ENCODE peak calls at places on chromosomes 16 and 17, in six cellular contexts. I, F, X, B, H and V are unnamed samples.

GRCh38 chr17:44473367-44473766 is 29.8 kb downstream of the GPATCH8 start:
- DNase-seq in I (no peak), H (no peak), X (no peak), F (no peak), B (no peak), V (no peak)

GRCh38 chr17:43900183-43900857 is 7.0 kb downstream of the MPP2 start:
- DNase-seq in B (peak; percentile 100), H (peak; percentile 89), I (peak; percentile 95), F (peak; percentile 98), X (peak; percentile 69), V (peak; percentile 67)

GRCh38 chr16:30941600-30942420 is 7.1 kb upstream of the ORAI3 start:
- DNase-seq in I (peak; percentile 77), B (peak; percentile 87), X (peak; percentile 32), F (peak; percentile 90), H (peak; percentile 73), V (peak; percentile 43)

GRCh38 chr17:76272541-76273434 is 7.6 kb downstream of the UBALD2 start:
- DNase-seq in H (no peak), I (no peak), F (no peak), B (no peak), X (peak; percentile 23), V (no peak)

GRCh38 chr17:66304304-66305174 is 2.1 kb downstream of the PRKCA start:
- DNase-seq in B (peak; percentile 52), I (peak; percentile 1), F (peak; percentile 63), H (no peak), X (no peak), V (no peak)

GRCh38 chr17:63113167-63113566 is 147.1 kb downstream of the TANC2 start:
- DNase-seq in F (no peak), B (no peak), I (no peak), H (no peak), X (no peak), V (no peak)

GRCh38 chr17:73719588-73720071 is 75.4 kb upstream of the SDK2 start:
- DNase-seq in B (no peak), I (peak; percentile 79), X (no peak), H (peak; percentile 22), F (peak; percentile 96), V (no peak)

GRCh38 chr16:88430185-88430523 is 22.9 kb upstream of the ZFPM1 start:
- DNase-seq in B (no peak), H (peak; percentile 16), X (no peak), I (no peak), F (no peak), V (no peak)

GRCh38 chr17:31134526-31134925 is 39.7 kb downstream of the NF1 start:
- DNase-seq in I (no peak), B (no peak), H (no peak), F (no peak), X (no peak), V (no peak)

GRCh38 chr17:36921131-36921851 is 16.0 kb upstream of the LHX1 start:
- DNase-seq in I (peak; percentile 58), F (no peak), X (no peak), H (no peak), B (peak; percentile 98), V (no peak)

GRCh38 chr16:66703359-66704215 is 7.0 kb upstream of the CMTM4 start:
- DNase-seq in X (no peak), H (no peak), B (no peak), F (peak; percentile 78), I (no peak), V (no peak)

GRCh38 chr17:21687136-21687953 is 5.0 kb upstream of the KCNJ18 start:
- DNase-seq in F (no peak), I (no peak), B (no peak), X (no peak), H (no peak), V (no peak)

GRCh38 chr17:21689604-21690003 is 2.7 kb upstream of the KCNJ18 start:
- DNase-seq in X (no peak), I (no peak), F (no peak), B (peak; percentile 21), H (no peak), V (no peak)

GRCh38 chr17:21686165-21687015 is 5.9 kb upstream of the KCNJ18 start:
- DNase-seq in F (no peak), I (no peak), X (no peak), H (no peak), B (no peak), V (no peak)

GRCh38 chr17:21688293-21688949 is 3.9 kb upstream of the KCNJ18 start:
- DNase-seq in X (no peak), F (no peak), H (no peak), B (no peak), I (no peak), V (no peak)
- H3K9me3 ChIP-seq in X (no peaks in the 10 kb centered on the region), F (no peaks in the 10 kb centered on the region), H (no peaks in the 10 kb centered on the region), B (peaks cover 3% of the 10 kb centered on the region), I (no peaks in the 10 kb centered on the region), V (no peaks in the 10 kb centered on the region)

DNA sequence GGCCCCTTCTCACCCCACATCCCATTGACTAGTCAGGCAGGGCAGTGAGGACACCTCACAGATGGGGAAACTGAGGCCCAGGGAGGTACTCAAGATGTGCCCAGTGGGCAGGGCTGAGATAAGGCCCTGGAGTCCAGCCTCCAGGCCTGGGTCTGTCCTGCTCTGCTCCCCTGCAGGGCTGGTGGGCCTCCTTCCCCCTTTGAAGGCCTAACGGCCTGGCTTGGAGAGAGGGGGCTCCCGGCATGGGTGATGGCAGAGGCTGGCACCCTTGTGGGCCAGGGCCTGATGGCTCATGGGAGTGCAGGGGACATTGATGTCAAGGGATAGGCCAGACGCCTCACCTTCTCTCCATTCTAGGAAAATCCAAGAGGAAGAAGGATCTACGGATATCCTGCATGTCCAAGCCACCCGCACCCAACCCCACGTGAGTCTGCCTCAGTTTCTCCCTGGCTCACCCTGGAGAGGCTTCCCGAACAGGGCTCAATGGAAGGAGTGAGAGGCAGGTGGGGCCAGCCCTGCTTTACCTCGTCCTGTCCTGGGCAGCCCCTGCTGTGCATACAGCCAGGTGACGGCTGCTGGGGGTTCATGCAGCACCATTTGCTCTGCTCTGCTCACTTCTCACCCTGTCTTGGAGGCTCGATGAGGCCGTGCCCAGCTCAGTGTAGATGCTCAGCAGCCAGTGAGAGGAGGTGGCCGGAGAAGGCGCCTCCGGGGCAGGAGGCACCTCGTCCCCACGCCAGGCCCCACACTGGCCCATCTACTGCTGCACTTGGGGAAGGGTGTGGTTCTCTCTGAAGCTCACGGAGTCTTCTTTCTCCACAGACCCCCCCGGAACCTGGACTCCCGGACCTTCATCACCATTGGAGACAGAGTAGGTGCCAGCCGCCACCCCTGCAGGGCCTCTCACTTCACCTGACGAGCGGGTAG is 13.8 kb downstream of the MAP2K3 start:
- DNase-seq in I (no peak), X (no peak), F (no peak), H (no peak), B (no peak), V (no peak)
- H3K9me3 ChIP-seq in I (no peaks in the 10 kb centered on the region), X (no peaks in the 10 kb centered on the region), F (no peaks in the 10 kb centered on the region), H (no peaks in the 10 kb centered on the region), B (no peaks in the 10 kb centered on the region), V (no peaks in the 10 kb centered on the region)

DNA sequence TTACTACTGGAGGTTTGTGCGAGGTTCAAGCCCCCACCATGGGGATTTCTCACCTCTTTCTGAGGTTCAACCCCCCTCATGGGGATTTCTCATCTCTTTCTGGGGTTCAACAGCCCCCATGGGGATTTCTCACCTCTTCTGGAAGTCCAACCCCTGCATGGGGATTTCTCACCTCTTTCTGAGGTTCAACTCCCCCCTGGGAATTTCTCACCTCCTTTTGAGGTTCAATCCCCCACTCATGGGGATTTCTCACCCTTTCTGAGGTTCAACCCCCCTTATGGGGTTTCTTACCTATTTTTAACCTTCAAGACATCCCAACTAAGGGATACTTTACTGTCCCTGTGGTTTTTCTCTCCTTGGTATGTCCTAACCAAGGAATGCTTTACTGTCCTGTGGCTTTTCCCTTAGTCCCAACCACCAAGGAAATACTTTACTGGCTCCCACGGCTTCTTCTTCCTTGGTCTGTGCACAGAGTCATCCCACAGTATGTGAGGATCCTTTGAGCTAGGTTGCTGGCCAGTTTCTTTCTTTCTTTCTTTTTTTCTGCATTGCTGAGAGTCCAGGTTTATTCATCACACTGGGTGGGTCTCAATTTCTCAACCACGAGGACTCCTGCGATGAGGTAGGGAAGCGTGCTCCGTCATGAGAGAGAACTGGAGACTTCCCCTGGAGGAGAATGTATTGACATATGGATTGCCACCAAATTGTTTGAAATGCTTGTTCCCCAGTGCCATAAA is 2140.2 kb downstream of the TP53TG3F start:
- DNase-seq in B (no peak), X (no peak), F (no peak), H (no peak), I (no peak), V (no peak)
- H3K9me3 ChIP-seq in B (no peaks in the 10 kb centered on the region), X (no peaks in the 10 kb centered on the region), F (no peaks in the 10 kb centered on the region), H (no peaks in the 10 kb centered on the region), I (no peaks in the 10 kb centered on the region), V (no peaks in the 10 kb centered on the region)

GRCh38 chr16:35141303-35141702 is 1681.9 kb downstream of the TP53TG3F start:
- DNase-seq in X (no peak), B (no peak), F (no peak), H (no peak), I (no peak), V (no peak)
- H3K9me3 ChIP-seq in X (no peaks in the 10 kb centered on the region), B (peaks cover 5% of the 10 kb centered on the region), F (no peaks in the 10 kb centered on the region), H (no peaks in the 10 kb centered on the region), I (no peaks in the 10 kb centered on the region), V (no peaks in the 10 kb centered on the region)

DNA sequence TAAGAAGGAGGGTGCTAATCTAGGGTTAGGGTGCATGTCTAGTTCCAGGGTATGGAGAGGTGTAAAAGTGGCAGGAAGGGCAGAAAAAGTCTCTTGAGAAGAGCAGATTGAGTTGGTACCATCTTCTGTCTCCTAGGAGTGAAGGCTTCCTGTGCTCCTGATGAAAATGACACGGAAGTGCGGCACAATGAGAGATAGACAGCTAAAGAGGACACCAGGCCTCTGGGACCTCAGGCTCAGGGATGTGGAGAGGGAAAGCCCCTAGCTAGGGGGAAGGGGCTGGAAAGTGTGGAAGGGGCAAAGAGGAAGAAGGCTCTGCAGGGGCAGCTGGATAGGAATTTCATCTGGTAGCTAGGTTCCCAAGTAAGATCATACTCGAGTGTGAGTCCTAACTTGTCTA is 498.3 kb upstream of the EEF2KMT start:
- DNase-seq in I (no peak), H (no peak), B (no peak), X (no peak), F (no peak), V (no peak)
- H3K9me3 ChIP-seq in I (no peaks in the 10 kb centered on the region), H (no peaks in the 10 kb centered on the region), B (no peaks in the 10 kb centered on the region), X (no peaks in the 10 kb centered on the region), F (no peaks in the 10 kb centered on the region), V (no peaks in the 10 kb centered on the region)

GRCh38 chr16:847151-847550 is 46.6 kb upstream of the GNG13 start:
- DNase-seq in F (no peak), I (no peak), H (no peak), B (no peak), X (no peak), V (no peak)
- H3K9me3 ChIP-seq in F (no peaks in the 10 kb centered on the region), I (no peaks in the 10 kb centered on the region), H (no peaks in the 10 kb centered on the region), B (peaks cover 28% of the 10 kb centered on the region), X (no peaks in the 10 kb centered on the region), V (no peaks in the 10 kb centered on the region)

GRCh38 chr17:14779236-14779635 is 478.4 kb downstream of the HS3ST3B1 start:
- DNase-seq in B (no peak), I (no peak), X (no peak), F (no peak), H (no peak), V (no peak)

GRCh38 chr17:14772776-14773175 is 471.9 kb downstream of the HS3ST3B1 start:
- DNase-seq in B (no peak), H (no peak), F (no peak), X (no peak), I (no peak), V (no peak)

GRCh38 chr17:14774774-14775173 is 473.9 kb downstream of the HS3ST3B1 start:
- DNase-seq in F (no peak), B (no peak), I (no peak), H (no peak), X (no peak), V (no peak)

GRCh38 chr17:14776791-14777190 is 475.9 kb downstream of the HS3ST3B1 start:
- DNase-seq in I (no peak), B (no peak), X (no peak), F (no peak), H (no peak), V (no peak)

GRCh38 chr17:14775761-14776492 is 475.0 kb downstream of the HS3ST3B1 start:
- DNase-seq in B (no peak), H (no peak), I (no peak), F (no peak), X (no peak), V (no peak)
- H3K9me3 ChIP-seq in B (peaks cover 9% of the 10 kb centered on the region), H (no peaks in the 10 kb centered on the region), I (no peaks in the 10 kb centered on the region), F (no peaks in the 10 kb centered on the region), X (no peaks in the 10 kb centered on the region), V (no peaks in the 10 kb centered on the region)